ENCODE peak calls at places on chromosomes 13 and 19, in ten cellular contexts. One of them, this sample, is unnamed.

GRCh38 chr19:40605201-40605971 is 4.2 kb downstream of the LTBP4 start:
- DNase-seq in Caco-2: peak; percentile 83
- DNase-seq in AG09309: no peak
- DNase-seq in GM12864: no peak
- DNase-seq in AG04450: no peak
- DNase-seq in HFF-Myc: no peak
- DNase-seq in heart right ventricle: peak; percentile 61
- DNase-seq in thoracic aorta: no peak
- DNase-seq in CD4-positive, alpha-beta T cell: peak; percentile 80
- DNase-seq in astrocyte: peak; percentile 51
- DNase-seq in this sample: peak; percentile 76

GRCh38 chr19:45817725-45818301 is 2.7 kb upstream of the RSPH6A start:
- DNase-seq in astrocyte: no peak
- DNase-seq in Caco-2: peak; percentile 41
- DNase-seq in HFF-Myc: no peak
- DNase-seq in AG09309: no peak
- DNase-seq in heart right ventricle: no peak
- DNase-seq in AG04450: no peak
- DNase-seq in CD4-positive, alpha-beta T cell: no peak
- DNase-seq in GM12864: no peak
- DNase-seq in thoracic aorta: no peak
- DNase-seq in this sample: no peak

GRCh38 chr19:29873024-29873800 is 61.4 kb downstream of the CCNE1 start:
- DNase-seq in thoracic aorta: no peak
- DNase-seq in HFF-Myc: no peak
- DNase-seq in heart right ventricle: peak; percentile 32
- DNase-seq in AG09309: no peak
- DNase-seq in GM12864: no peak
- DNase-seq in astrocyte: no peak
- DNase-seq in AG04450: no peak
- DNase-seq in Caco-2: peak; percentile 78
- DNase-seq in CD4-positive, alpha-beta T cell: peak; percentile 59
- DNase-seq in this sample: peak; percentile 85

GRCh38 chr13:106858910-106859309 is 291.0 kb upstream of the ARGLU1 start:
- DNase-seq in HFF-Myc: no peak
- DNase-seq in CD4-positive, alpha-beta T cell: no peak
- DNase-seq in GM12864: no peak
- DNase-seq in astrocyte: no peak
- DNase-seq in Caco-2: no peak
- DNase-seq in AG09309: no peak
- DNase-seq in thoracic aorta: no peak
- DNase-seq in heart right ventricle: no peak
- DNase-seq in AG04450: no peak
- DNase-seq in this sample: no peak

GRCh38 chr13:78437781-78438180 is 165.6 kb downstream of the POU4F1 start:
- DNase-seq in GM12864: no peak
- DNase-seq in AG09309: no peak
- DNase-seq in thoracic aorta: no peak
- DNase-seq in astrocyte: no peak
- DNase-seq in Caco-2: no peak
- DNase-seq in heart right ventricle: no peak
- DNase-seq in CD4-positive, alpha-beta T cell: no peak
- DNase-seq in AG04450: no peak
- DNase-seq in HFF-Myc: no peak
- DNase-seq in this sample: no peak

GRCh38 chr19:35013047-35013819 is 13.1 kb downstream of the GRAMD1A start:
- DNase-seq in GM12864: no peak
- DNase-seq in astrocyte: peak; percentile 19
- DNase-seq in heart right ventricle: peak; percentile 78
- DNase-seq in HFF-Myc: no peak
- DNase-seq in Caco-2: peak; percentile 86
- DNase-seq in AG04450: no peak
- DNase-seq in thoracic aorta: peak; percentile 46
- DNase-seq in CD4-positive, alpha-beta T cell: peak; percentile 77
- DNase-seq in AG09309: no peak
- DNase-seq in this sample: peak; percentile 88

GRCh38 chr13:89401209-89401810 is 1730.1 kb downstream of the SLITRK5 start:
- DNase-seq in CD4-positive, alpha-beta T cell: no peak
- DNase-seq in AG09309: no peak
- DNase-seq in Caco-2: no peak
- DNase-seq in astrocyte: peak; percentile 72
- DNase-seq in thoracic aorta: no peak
- DNase-seq in HFF-Myc: no peak
- DNase-seq in heart right ventricle: no peak
- DNase-seq in GM12864: no peak
- DNase-seq in AG04450: peak; percentile 45
- DNase-seq in this sample: no peak

GRCh38 chr19:7263066-7263465 is 31.1 kb downstream of the INSR start:
- DNase-seq in HFF-Myc: no peak
- DNase-seq in astrocyte: no peak
- DNase-seq in heart right ventricle: no peak
- DNase-seq in CD4-positive, alpha-beta T cell: no peak
- DNase-seq in Caco-2: no peak
- DNase-seq in AG09309: no peak
- DNase-seq in AG04450: no peak
- DNase-seq in thoracic aorta: no peak
- DNase-seq in GM12864: no peak
- DNase-seq in this sample: no peak

GRCh38 chr13:75196112-75196855 is 285.7 kb downstream of the TBC1D4 start:
- DNase-seq in AG04450: no peak
- DNase-seq in Caco-2: no peak
- DNase-seq in heart right ventricle: no peak
- DNase-seq in AG09309: no peak
- DNase-seq in GM12864: no peak
- DNase-seq in HFF-Myc: no peak
- DNase-seq in CD4-positive, alpha-beta T cell: no peak
- DNase-seq in thoracic aorta: no peak
- DNase-seq in astrocyte: peak; percentile 29
- DNase-seq in this sample: no peak

GRCh38 chr19:16001481-16002312 is 52.9 kb downstream of the OR10H4 start:
- DNase-seq in AG09309: no peak
- DNase-seq in thoracic aorta: no peak
- DNase-seq in HFF-Myc: peak; percentile 14
- DNase-seq in heart right ventricle: no peak
- DNase-seq in CD4-positive, alpha-beta T cell: no peak
- DNase-seq in Caco-2: peak; percentile 10
- DNase-seq in GM12864: peak; percentile 64
- DNase-seq in astrocyte: peak; percentile 10
- DNase-seq in AG04450: peak; percentile 49
- DNase-seq in this sample: peak; percentile 77

GRCh38 chr13:23750383-23751121 is 138.6 kb downstream of the MIPEP start:
- DNase-seq in AG04450: no peak
- DNase-seq in Caco-2: no peak
- DNase-seq in AG09309: no peak
- DNase-seq in HFF-Myc: no peak
- DNase-seq in heart right ventricle: no peak
- DNase-seq in CD4-positive, alpha-beta T cell: no peak
- DNase-seq in astrocyte: peak; percentile 49
- DNase-seq in GM12864: no peak
- DNase-seq in thoracic aorta: no peak
- DNase-seq in this sample: no peak

GRCh38 chr19:31418692-31419430 is 69.6 kb upstream of the TSHZ3 start:
- DNase-seq in astrocyte: no peak
- DNase-seq in GM12864: no peak
- DNase-seq in HFF-Myc: no peak
- DNase-seq in heart right ventricle: no peak
- DNase-seq in CD4-positive, alpha-beta T cell: no peak
- DNase-seq in AG04450: no peak
- DNase-seq in Caco-2: no peak
- DNase-seq in AG09309: no peak
- DNase-seq in thoracic aorta: no peak
- DNase-seq in this sample: no peak

GRCh38 chr19:31413353-31413752 is 64.1 kb upstream of the TSHZ3 start:
- DNase-seq in CD4-positive, alpha-beta T cell: no peak
- DNase-seq in thoracic aorta: no peak
- DNase-seq in AG09309: no peak
- DNase-seq in AG04450: no peak
- DNase-seq in heart right ventricle: no peak
- DNase-seq in astrocyte: no peak
- DNase-seq in GM12864: no peak
- DNase-seq in Caco-2: no peak
- DNase-seq in HFF-Myc: no peak
- DNase-seq in this sample: no peak

GRCh38 chr19:31416548-31416947 is 67.3 kb upstream of the TSHZ3 start:
- DNase-seq in astrocyte: no peak
- DNase-seq in AG09309: no peak
- DNase-seq in Caco-2: no peak
- DNase-seq in AG04450: no peak
- DNase-seq in HFF-Myc: no peak
- DNase-seq in GM12864: no peak
- DNase-seq in heart right ventricle: no peak
- DNase-seq in thoracic aorta: no peak
- DNase-seq in CD4-positive, alpha-beta T cell: no peak
- DNase-seq in this sample: no peak

GRCh38 chr19:31418055-31418454 is 68.8 kb upstream of the TSHZ3 start:
- DNase-seq in heart right ventricle: no peak
- DNase-seq in HFF-Myc: no peak
- DNase-seq in CD4-positive, alpha-beta T cell: no peak
- DNase-seq in AG04450: no peak
- DNase-seq in Caco-2: no peak
- DNase-seq in GM12864: no peak
- DNase-seq in thoracic aorta: no peak
- DNase-seq in AG09309: no peak
- DNase-seq in astrocyte: no peak
- DNase-seq in this sample: no peak

GRCh38 chr19:31415322-31415721 is 66.1 kb upstream of the TSHZ3 start:
- DNase-seq in thoracic aorta: no peak
- DNase-seq in HFF-Myc: no peak
- DNase-seq in astrocyte: no peak
- DNase-seq in heart right ventricle: no peak
- DNase-seq in GM12864: no peak
- DNase-seq in Caco-2: no peak
- DNase-seq in AG09309: no peak
- DNase-seq in AG04450: no peak
- DNase-seq in CD4-positive, alpha-beta T cell: no peak
- DNase-seq in this sample: no peak
- TF ChIP-seq CTCF in thoracic aorta: no peak
- TF ChIP-seq CTCF in HFF-Myc: no peak
- TF ChIP-seq CTCF in astrocyte: no peak
- TF ChIP-seq CTCF in heart right ventricle: no peak
- TF ChIP-seq CTCF in GM12864: no peak
- TF ChIP-seq CTCF in Caco-2: no peak
- TF ChIP-seq CTCF in AG09309: no peak
- TF ChIP-seq CTCF in AG04450: no peak
- TF ChIP-seq CTCF in CD4-positive, alpha-beta T cell: no peak
- TF ChIP-seq CTCF in this sample: no peak

GRCh38 chr13:96216543-96216942 is 126.6 kb downstream of the HS6ST3 start:
- DNase-seq in HFF-Myc: no peak
- DNase-seq in AG04450: no peak
- DNase-seq in AG09309: no peak
- DNase-seq in heart right ventricle: no peak
- DNase-seq in CD4-positive, alpha-beta T cell: no peak
- DNase-seq in Caco-2: no peak
- DNase-seq in GM12864: no peak
- DNase-seq in astrocyte: no peak
- DNase-seq in thoracic aorta: no peak
- DNase-seq in this sample: no peak
- TF ChIP-seq CTCF in HFF-Myc: no peak
- TF ChIP-seq CTCF in AG04450: no peak
- TF ChIP-seq CTCF in AG09309: no peak
- TF ChIP-seq CTCF in heart right ventricle: no peak
- TF ChIP-seq CTCF in CD4-positive, alpha-beta T cell: no peak
- TF ChIP-seq CTCF in Caco-2: no peak
- TF ChIP-seq CTCF in GM12864: no peak
- TF ChIP-seq CTCF in astrocyte: no peak
- TF ChIP-seq CTCF in thoracic aorta: no peak
- TF ChIP-seq CTCF in this sample: no peak

GRCh38 chr13:101453784-101454201 is 1.3 kb downstream of the ITGBL1 start:
- DNase-seq in AG09309: no peak
- DNase-seq in Caco-2: no peak
- DNase-seq in astrocyte: no peak
- DNase-seq in HFF-Myc: no peak
- DNase-seq in heart right ventricle: no peak
- DNase-seq in CD4-positive, alpha-beta T cell: no peak
- DNase-seq in AG04450: no peak
- DNase-seq in GM12864: no peak
- DNase-seq in thoracic aorta: no peak
- DNase-seq in this sample: peak; percentile 20
- TF ChIP-seq CTCF in AG09309: peak; percentile 20
- TF ChIP-seq CTCF in Caco-2: no peak
- TF ChIP-seq CTCF in astrocyte: no peak
- TF ChIP-seq CTCF in HFF-Myc: peak; percentile 19
- TF ChIP-seq CTCF in heart right ventricle: peak; percentile 29
- TF ChIP-seq CTCF in CD4-positive, alpha-beta T cell: no peak
- TF ChIP-seq CTCF in AG04450: no peak
- TF ChIP-seq CTCF in GM12864: peak; percentile 10
- TF ChIP-seq CTCF in thoracic aorta: peak; percentile 5
- TF ChIP-seq CTCF in this sample: no peak

GRCh38 chr19:18470787-18471186 is 32.9 kb upstream of the ISYNA1 start:
- DNase-seq in AG04450: no peak
- DNase-seq in CD4-positive, alpha-beta T cell: no peak
- DNase-seq in astrocyte: no peak
- DNase-seq in AG09309: no peak
- DNase-seq in HFF-Myc: no peak
- DNase-seq in thoracic aorta: no peak
- DNase-seq in Caco-2: no peak
- DNase-seq in heart right ventricle: no peak
- DNase-seq in GM12864: no peak
- DNase-seq in this sample: no peak

GRCh38 chr19:18468930-18469244 is 31.0 kb upstream of the ISYNA1 start:
- DNase-seq in Caco-2: no peak
- DNase-seq in AG09309: no peak
- DNase-seq in CD4-positive, alpha-beta T cell: no peak
- DNase-seq in heart right ventricle: no peak
- DNase-seq in AG04450: no peak
- DNase-seq in astrocyte: no peak
- DNase-seq in GM12864: no peak
- DNase-seq in thoracic aorta: no peak
- DNase-seq in HFF-Myc: no peak
- DNase-seq in this sample: no peak

GRCh38 chr19:18468517-18468916 is 30.6 kb upstream of the ISYNA1 start:
- DNase-seq in GM12864: no peak
- DNase-seq in CD4-positive, alpha-beta T cell: no peak
- DNase-seq in heart right ventricle: no peak
- DNase-seq in Caco-2: no peak
- DNase-seq in thoracic aorta: no peak
- DNase-seq in astrocyte: no peak
- DNase-seq in HFF-Myc: no peak
- DNase-seq in AG09309: no peak
- DNase-seq in AG04450: no peak
- DNase-seq in this sample: no peak

GRCh38 chr19:18469245-18470107 is 31.5 kb upstream of the ISYNA1 start:
- DNase-seq in astrocyte: no peak
- DNase-seq in AG04450: no peak
- DNase-seq in Caco-2: peak; percentile 63
- DNase-seq in HFF-Myc: no peak
- DNase-seq in heart right ventricle: peak; percentile 64
- DNase-seq in AG09309: no peak
- DNase-seq in thoracic aorta: no peak
- DNase-seq in GM12864: no peak
- DNase-seq in CD4-positive, alpha-beta T cell: peak; percentile 49
- DNase-seq in this sample: peak; percentile 65

DNA sequence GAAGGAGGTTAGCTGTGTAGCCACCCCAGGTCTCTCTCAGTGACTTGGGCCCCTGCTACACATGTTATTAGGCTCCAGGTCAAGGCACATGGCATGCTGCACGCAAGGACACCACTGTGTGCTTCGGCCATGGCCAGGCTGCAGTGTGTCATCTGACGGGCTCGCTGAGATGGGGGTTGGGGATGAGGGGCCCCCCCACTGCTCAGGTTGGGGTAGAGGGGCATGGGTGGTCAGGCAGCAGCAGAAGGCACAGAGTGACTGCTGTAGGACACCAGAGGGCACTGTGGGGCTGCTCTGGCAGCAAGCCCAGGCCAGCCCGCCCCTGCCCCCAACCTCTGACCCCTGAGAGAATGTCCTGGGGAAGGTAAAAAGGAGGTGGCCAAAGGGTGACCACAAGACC is 32.2 kb upstream of the ISYNA1 start:
- DNase-seq in thoracic aorta: no peak
- DNase-seq in Caco-2: peak; percentile 68
- DNase-seq in CD4-positive, alpha-beta T cell: no peak
- DNase-seq in heart right ventricle: no peak
- DNase-seq in AG09309: no peak
- DNase-seq in GM12864: no peak
- DNase-seq in AG04450: no peak
- DNase-seq in HFF-Myc: no peak
- DNase-seq in astrocyte: no peak
- DNase-seq in this sample: peak; percentile 62
- TF ChIP-seq CTCF in thoracic aorta: peak; percentile 16
- TF ChIP-seq CTCF in Caco-2: peak; percentile 70
- TF ChIP-seq CTCF in CD4-positive, alpha-beta T cell: no peak
- TF ChIP-seq CTCF in heart right ventricle: peak; percentile 62
- TF ChIP-seq CTCF in AG09309: peak; percentile 56
- TF ChIP-seq CTCF in GM12864: peak; percentile 60
- TF ChIP-seq CTCF in AG04450: peak; percentile 55
- TF ChIP-seq CTCF in HFF-Myc: peak; percentile 51
- TF ChIP-seq CTCF in astrocyte: no peak
- TF ChIP-seq CTCF in this sample: peak; percentile 54

This sample was measured in GM10248.